ENCODE peak calls at places on chromosomes 13 and 19, in ten cellular contexts. U is T-helper 17 cell; Z is GM03348; I is T-helper 1 cell; V is effector CD4-positive, alpha-beta T cell; B is lung microvascular endothelial cell; A is GM23338; K is glutamatergic neuron; F is NCI-H460; C is fibroblast of the aortic adventitia. H is an unnamed sample.

GRCh38 chr13:97367016-97367415 is 67.0 kb upstream of the RAP2A start:
- DNase-seq in U (no peak), Z (no peak), I (no peak), V (no peak), B (peak), A (no peak), K (no peak), F (no peak), C (no peak), H (no peak)

GRCh38 chr13:109145631-109146030 is 516.2 kb downstream of the MYO16 start:
- DNase-seq in U (no peak), Z (peak), I (no peak), V (no peak), B (peak), A (peak), K (no peak), F (peak), C (peak), H (peak)

GRCh38 chr13:64239372-64239771 is 2823.7 kb upstream of the PCDH20 start:
- DNase-seq in U (no peak), Z (peak), I (no peak), V (no peak), B (no peak), A (peak), K (no peak), F (peak), C (peak), H (no peak)

GRCh38 chr19:41302624-41303351 is 7.2 kb upstream of the CCDC97 start:
- DNase-seq in U (peak), Z (no peak), I (peak), V (peak), B (no peak), A (no peak), K (no peak), F (no peak), C (no peak), H (no peak)

GRCh38 chr19:289651-290538 is 1.3 kb downstream of the PLPP2 start:
- DNase-seq in U (no peak), Z (no peak), I (peak), V (peak), B (peak), A (peak), K (no peak), F (peak), C (no peak), H (peak)

GRCh38 chr13:80121038-80121437 is 219.9 kb downstream of the SPRY2 start:
- DNase-seq in U (no peak), Z (no peak), I (no peak), V (no peak), B (no peak), A (no peak), K (no peak), F (no peak), C (no peak), H (no peak)

GRCh38 chr19:7509625-7510024 is 6.3 kb upstream of the ZNF358 start:
- DNase-seq in U (no peak), Z (no peak), I (no peak), V (no peak), B (no peak), A (peak), K (no peak), F (no peak), C (no peak), H (no peak)

GRCh38 chr13:46354143-46355087 is 32.6 kb downstream of the RUBCNL start:
- DNase-seq in U (no peak), Z (peak), I (no peak), V (no peak), B (peak), A (no peak), K (no peak), F (no peak), C (peak), H (peak)

GRCh38 chr19:22945560-22945959 is 57.4 kb downstream of the ZNF728 start:
- DNase-seq in U (no peak), Z (no peak), I (no peak), V (no peak), B (peak), A (peak), K (no peak), F (no peak), C (peak), H (no peak)

GRCh38 chr19:35592226-35592625 is 6.3 kb downstream of the PMIS2 start:
- DNase-seq in U (no peak), Z (peak), I (no peak), V (no peak), B (peak), A (peak), K (peak), F (peak), C (peak), H (peak)

GRCh38 chr13:84686973-84687372 is 804.7 kb upstream of the SLITRK1 start:
- DNase-seq in U (no peak), Z (no peak), I (no peak), V (no peak), B (no peak), A (no peak), K (no peak), F (no peak), C (no peak), H (no peak)

GRCh38 chr13:33868343-33868994 is 50.5 kb downstream of the RFC3 start:
- DNase-seq in U (no peak), Z (no peak), I (no peak), V (no peak), B (no peak), A (no peak), K (no peak), F (no peak), C (no peak), H (no peak)

GRCh38 chr13:95298169-95298940 is 2.9 kb downstream of the ABCC4 start:
- DNase-seq in U (no peak), Z (no peak), I (no peak), V (no peak), B (no peak), A (no peak), K (no peak), F (no peak), C (no peak), H (no peak)

GRCh38 chr13:96090240-96091101 is 564 bp downstream of the HS6ST3 start:
- DNase-seq in U (no peak), Z (peak), I (no peak), V (no peak), B (peak), A (peak), K (peak), F (no peak), C (no peak), H (no peak)

GRCh38 chr19:55080915-55081772 is 5.5 kb downstream of the EPS8L1 start:
- DNase-seq in U (peak), Z (peak), I (peak), V (peak), B (peak), A (peak), K (peak), F (peak), C (peak), H (no peak)

GRCh38 chr13:36436811-36437210 is 4.5 kb downstream of the CCNA1 start:
- DNase-seq in U (no peak), Z (no peak), I (no peak), V (no peak), B (no peak), A (no peak), K (no peak), F (no peak), C (no peak), H (no peak)

GRCh38 chr19:29587059-29587458 is 19.0 kb upstream of the POP4 start:
- DNase-seq in U (no peak), Z (no peak), I (no peak), V (no peak), B (no peak), A (no peak), K (no peak), F (no peak), C (no peak), H (no peak)

H was measured in Panc1.